ENCODE peak calls at places on chromosomes 3 and 15, in six cellular contexts. O, P, I, T, G and E are unnamed samples.

GRCh38 chr3:134132961-134133360 is 103.2 kb upstream of the SLCO2A1 start:
- DNase-seq in O (no peak), P (no peak), I (no peak), T (no peak), G (no peak), E (no peak)

GRCh38 chr3:66709464-66710058 is 208.7 kb upstream of the LRIG1 start:
- DNase-seq in O (no peak), P (peak), I (no peak), T (no peak), G (no peak), E (no peak)

GRCh38 chr15:31446546-31446945 is 119.9 kb downstream of the KLF13 start:
- DNase-seq in O (no peak), P (peak), I (no peak), T (no peak), G (no peak), E (no peak)

GRCh38 chr3:43288366-43288765 is 2.0 kb downstream of the SNRK start:
- DNase-seq in O (no peak), P (peak), I (no peak), T (no peak), G (no peak), E (peak)

GRCh38 chr3:33829720-33830119 is 31.3 kb downstream of the PDCD6IP start:
- DNase-seq in O (no peak), P (no peak), I (no peak), T (no peak), G (no peak), E (no peak)

GRCh38 chr3:170007031-170007663 is 30.6 kb upstream of the GPR160 start:
- DNase-seq in O (no peak), P (peak), I (no peak), T (peak), G (no peak), E (peak)

GRCh38 chr3:161560006-161560637 is 63.5 kb downstream of the OTOL1 start:
- DNase-seq in O (peak), P (peak), I (no peak), T (no peak), G (no peak), E (peak)

GRCh38 chr15:43189296-43189695 is 4.1 kb downstream of the CCNDBP1 start:
- DNase-seq in O (no peak), P (no peak), I (no peak), T (no peak), G (no peak), E (no peak)

GRCh38 chr3:138461696-138462295 is 27.4 kb downstream of the ESYT3 start:
- DNase-seq in O (no peak), P (no peak), I (no peak), T (no peak), G (no peak), E (no peak)
- H3K4me3 ChIP-seq in O (no peak), P (no peak), I (no peak), T (no peak), G (no peak), E (no peak)

GRCh38 chr3:173584834-173585831 is 187.6 kb downstream of the NLGN1 start:
- DNase-seq in O (peak), P (no peak), I (peak), T (no peak), G (no peak), E (no peak)

GRCh38 chr3:173584093-173584833 is 186.7 kb downstream of the NLGN1 start:
- DNase-seq in O (peak), P (peak), I (no peak), T (no peak), G (no peak), E (peak)

GRCh38 chr3:173588547-173588946 is 191.0 kb downstream of the NLGN1 start:
- DNase-seq in O (no peak), P (no peak), I (no peak), T (no peak), G (no peak), E (no peak)

GRCh38 chr3:173587055-173587454 is 189.5 kb downstream of the NLGN1 start:
- DNase-seq in O (no peak), P (no peak), I (no peak), T (no peak), G (no peak), E (no peak)

GRCh38 chr3:173586176-173586575 is 188.6 kb downstream of the NLGN1 start:
- DNase-seq in O (no peak), P (no peak), I (no peak), T (no peak), G (no peak), E (no peak)
- H3K4me3 ChIP-seq in O (peak), P (no peak), I (no peak), T (no peak), G (peak), E (no peak)

DNA sequence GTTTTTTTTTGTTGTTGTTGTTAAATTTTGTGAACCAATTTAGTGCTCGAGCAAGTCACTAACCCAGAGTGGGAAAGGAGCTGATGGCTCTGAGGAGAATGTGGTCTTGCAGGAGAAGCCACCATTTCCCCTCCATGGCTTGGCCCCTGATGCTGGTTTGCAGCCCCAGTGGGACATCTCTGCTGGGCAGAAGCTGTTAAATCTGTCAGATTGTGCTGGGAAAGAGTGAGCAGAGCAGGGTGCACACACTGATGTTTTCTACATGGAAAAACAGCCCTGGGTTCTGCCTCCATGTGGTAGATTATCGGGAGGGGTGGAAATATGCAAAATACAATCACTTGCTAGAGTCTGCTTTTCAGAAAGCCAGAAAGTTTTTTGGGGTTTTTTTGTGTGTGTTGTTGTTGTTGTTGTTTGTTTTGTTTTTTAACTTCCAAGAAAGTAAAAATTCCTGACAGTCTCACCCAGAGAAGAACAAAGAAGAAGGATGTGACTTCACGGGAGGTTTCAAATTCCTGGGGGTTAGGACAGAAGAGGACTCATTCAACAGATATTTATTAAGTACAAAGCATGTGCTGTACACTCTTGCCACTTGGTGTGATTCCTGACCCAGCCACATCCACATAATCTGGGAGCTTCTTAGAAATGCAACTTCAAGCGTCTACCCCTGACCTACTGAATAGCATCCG is 133.7 kb downstream of the FOXB1 start:
- DNase-seq in O (no peak), P (peak), I (no peak), T (no peak), G (no peak), E (no peak)
- H3K4me3 ChIP-seq in O (no peak), P (no peak), I (no peak), T (no peak), G (no peak), E (no peak)

GRCh38 chr3:174193559-174193958 is 665.6 kb upstream of the NAALADL2 start:
- DNase-seq in O (no peak), P (no peak), I (no peak), T (no peak), G (no peak), E (no peak)
- H3K4me3 ChIP-seq in O (no peak), P (no peak), I (no peak), T (no peak), G (no peak), E (no peak)